ENCODE peak calls at places on chromosomes 13 and 19, in ten cellular contexts. F is right cardiac atrium, B is K562, A is lower lobe of right lung, P is psoas muscle, Y is body of pancreas, V is mucosa of descending colon, Z is Peyer's patch, M is astrocyte, H is H9. O is an unnamed sample.

GRCh38 chr19:17616686-17616960 is 61.2 kb downstream of the COLGALT1 start:
- DNase-seq in F (no peak), B (no peak), A (no peak), P (no peak), Y (no peak), V (no peak), Z (no peak), M (no peak), H (no peak), O (no peak)

GRCh38 chr13:112893570-112894422 is 75.2 kb upstream of the MCF2L start:
- DNase-seq in F (peak; percentile 38), B (peak; percentile 89), A (peak; percentile 58), P (peak; percentile 55), Y (peak; percentile 80), V (peak; percentile 48), Z (peak; percentile 70), M (no peak), H (peak; percentile 88), O (peak; percentile 38)

GRCh38 chr19:7293795-7294570 is at the start of gene INSR:
- DNase-seq in F (peak; percentile 90), B (peak; percentile 98), A (peak; percentile 90), P (peak; percentile 95), Y (peak; percentile 93), V (peak; percentile 93), Z (peak; percentile 95), M (peak; percentile 80), H (peak; percentile 88), O (peak; percentile 92)

GRCh38 chr13:35164324-35164932 is 222.4 kb downstream of the NBEA start:
- DNase-seq in F (no peak), B (peak; percentile 17), A (no peak), P (no peak), Y (no peak), V (no peak), Z (no peak), M (peak; percentile 27), H (no peak), O (peak; percentile 24)

GRCh38 chr13:50898338-50898737 is 11.3 kb upstream of the RNASEH2B start:
- DNase-seq in F (no peak), B (no peak), A (no peak), P (no peak), Y (no peak), V (no peak), Z (no peak), M (no peak), H (no peak), O (no peak)

GRCh38 chr19:48556163-48556562 is 4.2 kb downstream of the SULT2B1 start:
- DNase-seq in F (no peak), B (peak; percentile 12), A (no peak), P (no peak), Y (no peak), V (peak; percentile 47), Z (peak; percentile 79), M (peak; percentile 41), H (peak; percentile 84), O (peak; percentile 88)

GRCh38 chr13:41019027-41019487 is at the start of gene ELF1:
- DNase-seq in F (peak; percentile 32), B (peak; percentile 43), A (peak; percentile 62), P (no peak), Y (peak; percentile 74), V (peak; percentile 83), Z (no peak), M (peak; percentile 65), H (no peak), O (peak; percentile 91)

GRCh38 chr13:29677627-29678026 is 82.1 kb upstream of the SLC7A1 start:
- DNase-seq in F (no peak), B (no peak), A (no peak), P (no peak), Y (no peak), V (no peak), Z (no peak), M (no peak), H (no peak), O (no peak)

GRCh38 chr13:33101835-33102234 is 85.6 kb downstream of the KL start:
- DNase-seq in F (no peak), B (no peak), A (no peak), P (no peak), Y (no peak), V (no peak), Z (no peak), M (no peak), H (no peak), O (no peak)

GRCh38 chr19:347946-348861 is 3.6 kb upstream of the MIER2 start:
- DNase-seq in F (no peak), B (no peak), A (no peak), P (no peak), Y (no peak), V (no peak), Z (no peak), M (no peak), H (peak; percentile 70), O (no peak)

GRCh38 chr19:6108721-6109633 is 1.3 kb downstream of the RFX2 start:
- DNase-seq in F (peak; percentile 68), B (peak; percentile 37), A (peak; percentile 74), P (peak; percentile 61), Y (peak; percentile 42), V (peak; percentile 76), Z (peak; percentile 69), M (peak; percentile 62), H (peak; percentile 37), O (no peak)

GRCh38 chr13:111176421-111176820 is 61.3 kb downstream of the ARHGEF7 start:
- DNase-seq in F (no peak), B (no peak), A (no peak), P (no peak), Y (no peak), V (no peak), Z (no peak), M (no peak), H (no peak), O (no peak)

GRCh38 chr13:111174377-111174776 is 59.3 kb downstream of the ARHGEF7 start:
- DNase-seq in F (no peak), B (no peak), A (no peak), P (no peak), Y (no peak), V (no peak), Z (no peak), M (no peak), H (no peak), O (no peak)

GRCh38 chr13:111175372-111175771 is 60.3 kb downstream of the ARHGEF7 start:
- DNase-seq in F (no peak), B (no peak), A (no peak), P (no peak), Y (no peak), V (no peak), Z (no peak), M (no peak), H (no peak), O (no peak)

GRCh38 chr13:111177081-111177711 is 62.1 kb downstream of the ARHGEF7 start:
- DNase-seq in F (peak; percentile 66), B (no peak), A (peak; percentile 56), P (peak; percentile 65), Y (peak; percentile 57), V (peak; percentile 42), Z (no peak), M (peak; percentile 83), H (no peak), O (peak; percentile 59)

DNA sequence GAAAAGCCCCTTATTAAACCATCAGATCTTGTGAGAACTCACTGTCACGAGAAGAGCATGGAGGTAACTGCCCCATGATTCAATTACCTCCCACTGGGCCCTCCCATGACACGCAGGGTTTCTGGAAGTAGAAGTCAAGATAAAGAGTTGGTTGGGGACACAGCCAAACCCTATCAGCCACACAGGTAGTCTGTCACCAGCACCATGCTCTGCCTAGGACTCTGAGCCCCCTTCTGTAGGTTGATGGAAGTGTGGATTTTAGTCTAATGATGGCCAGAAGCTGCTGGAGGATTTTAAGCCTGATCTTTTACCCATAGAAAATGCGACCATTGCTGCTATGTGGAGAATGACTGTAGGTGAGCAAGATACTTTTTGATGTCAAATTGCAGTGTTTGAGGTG is 60.8 kb downstream of the ARHGEF7 start:
- DNase-seq in F (no peak), B (no peak), A (no peak), P (no peak), Y (no peak), V (no peak), Z (no peak), M (no peak), H (no peak), O (no peak)
- H3K4me1 ChIP-seq in F (peaks cover 16% of the 10 kb centered on the region), B (peaks cover 4% of the 10 kb centered on the region), A (peaks cover 34% of the 10 kb centered on the region), P (peaks cover 88% of the 10 kb centered on the region), Y (peaks cover 13% of the 10 kb centered on the region), V (peaks cover 26% of the 10 kb centered on the region), Z (peaks cover 9% of the 10 kb centered on the region), M (peaks cover 36% of the 10 kb centered on the region), H (peaks cover 4% of the 10 kb centered on the region), O (peaks cover 13% of the 10 kb centered on the region)

DNA sequence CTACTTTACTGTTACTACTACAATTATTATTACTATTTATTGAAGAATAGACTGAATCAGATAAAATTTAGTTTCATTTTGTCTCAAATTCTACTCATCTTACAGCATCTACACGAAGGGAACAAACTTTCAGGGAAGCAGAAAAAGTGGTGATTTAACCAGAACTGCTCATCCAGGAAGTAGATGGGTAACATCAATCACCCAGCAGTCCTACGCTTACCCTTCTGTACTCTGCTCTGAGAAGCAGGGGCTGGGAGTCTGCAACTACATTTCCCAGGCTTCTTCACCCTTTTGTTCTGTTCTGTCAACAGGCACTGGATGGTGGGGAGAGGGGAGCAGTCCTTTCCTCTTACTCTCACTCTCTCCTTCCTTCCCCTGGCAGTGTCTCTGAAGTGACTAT is 31.4 kb upstream of the GGACT start:
- DNase-seq in F (no peak), B (no peak), A (no peak), P (no peak), Y (no peak), V (no peak), Z (no peak), M (no peak), H (no peak), O (no peak)
- H3K9me3 ChIP-seq in F (no peaks in the 10 kb centered on the region), B (no peaks in the 10 kb centered on the region), A (no peaks in the 10 kb centered on the region), P (no peaks in the 10 kb centered on the region), Y (no peaks in the 10 kb centered on the region), V (no peaks in the 10 kb centered on the region), Z (no peaks in the 10 kb centered on the region), M (no peaks in the 10 kb centered on the region), H (no peaks in the 10 kb centered on the region), O (no peaks in the 10 kb centered on the region)

GRCh38 chr13:73973156-73973555 is 161.0 kb downstream of the KLF12 start:
- DNase-seq in F (no peak), B (no peak), A (no peak), P (no peak), Y (no peak), V (no peak), Z (no peak), M (no peak), H (no peak), O (no peak)
- H3K4me1 ChIP-seq in F (peaks cover 2% of the 10 kb centered on the region), B (no peaks in the 10 kb centered on the region), A (no peaks in the 10 kb centered on the region), P (peaks cover 13% of the 10 kb centered on the region), Y (no peaks in the 10 kb centered on the region), V (no peaks in the 10 kb centered on the region), Z (peaks cover 2% of the 10 kb centered on the region), M (no peaks in the 10 kb centered on the region), H (peaks cover 8% of the 10 kb centered on the region), O (no peaks in the 10 kb centered on the region)

DNA sequence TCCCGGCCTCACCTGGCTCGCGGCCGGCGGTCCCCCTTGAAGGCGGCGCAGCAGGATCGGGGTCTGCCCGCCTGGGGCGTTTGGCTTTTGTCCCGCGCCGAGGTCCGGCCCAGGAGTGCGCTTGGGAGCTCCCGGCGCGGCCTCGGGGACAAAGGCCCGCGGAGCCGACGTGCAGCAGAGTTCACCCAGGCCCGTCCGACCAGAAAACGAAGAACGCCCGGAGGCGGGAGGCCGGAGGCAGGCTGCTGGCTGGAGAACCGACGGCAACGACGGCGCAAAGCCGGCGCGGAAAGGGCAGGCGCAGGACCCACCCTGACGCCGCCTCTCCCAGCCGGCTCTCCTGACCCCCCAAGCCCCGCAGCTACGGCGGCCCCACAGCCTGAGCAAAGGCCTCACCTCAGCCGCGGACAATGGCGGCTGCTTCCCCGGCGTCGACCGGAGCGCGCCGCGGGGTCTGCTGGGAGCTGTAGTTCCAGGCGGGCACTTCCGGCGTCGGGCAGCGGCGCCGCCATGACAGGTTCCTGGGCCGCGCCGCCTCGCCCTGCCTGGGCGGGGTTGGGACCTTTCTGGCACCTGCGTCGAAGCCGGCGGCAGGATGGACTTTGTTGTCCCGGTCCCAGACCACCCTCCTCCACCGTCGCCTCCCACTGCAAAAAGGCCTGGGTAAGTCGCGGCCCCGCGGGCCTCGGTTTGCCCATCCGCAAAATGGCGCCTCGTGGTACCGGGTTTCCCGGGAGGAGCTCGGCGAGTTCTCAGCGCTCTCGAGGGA is at the start of gene ZNF606:
- DNase-seq in F (peak; percentile 91), B (peak; percentile 23), A (peak; percentile 93), P (peak; percentile 93), Y (peak; percentile 89), V (peak; percentile 90), Z (peak; percentile 94), M (peak; percentile 78), H (peak; percentile 86), O (peak; percentile 85)
- H3K9me3 ChIP-seq in F (peaks cover 5% of the 10 kb centered on the region), B (no peaks in the 10 kb centered on the region), A (peaks cover 71% of the 10 kb centered on the region), P (peaks cover 77% of the 10 kb centered on the region), Y (peaks cover 51% of the 10 kb centered on the region), V (peaks cover 61% of the 10 kb centered on the region), Z (no peaks in the 10 kb centered on the region), M (peaks cover 64% of the 10 kb centered on the region), H (peaks cover 20% of the 10 kb centered on the region), O (peaks cover 3% of the 10 kb centered on the region)

O was measured in small intestine.